ENCODE peak calls at places on chromosomes 12 and 14, in eight cellular contexts. H is A549, U is HepG2, Z is IMR-90, S is H1, V is SK-N-SH, X is K562, O is GM12878. T is an unnamed sample.

GRCh38 chr12:32032205-32032810 is 73.1 kb downstream of the RESF1 start:
- DNase-seq in V (no peak), Z (peak), S (no peak), H (no peak), O (no peak), U (no peak), X (no peak), T (no peak)

GRCh38 chr12:56420411-56420810 is 28.8 kb downstream of the TIMELESS start:
- DNase-seq in X (no peak), H (no peak), Z (no peak), O (no peak), V (no peak), S (no peak), U (no peak), T (no peak)

GRCh38 chr14:33282181-33282580 is 343.5 kb downstream of the NPAS3 start:
- DNase-seq in V (no peak), O (no peak), S (no peak), U (no peak), Z (no peak), H (no peak), X (no peak), T (no peak)

GRCh38 chr12:96120359-96121100 is 73.6 kb upstream of the ELK3 start:
- DNase-seq in H (no peak), Z (no peak), O (peak), U (no peak), S (no peak), V (peak), X (peak), T (peak)

GRCh38 chr12:57470286-57470969 is 9.2 kb downstream of the ARHGAP9 start:
- DNase-seq in O (no peak), X (no peak), H (no peak), V (no peak), U (no peak), S (no peak), Z (no peak), T (no peak)

GRCh38 chr14:92928961-92929688 is 6.2 kb downstream of the CHGA start:
- DNase-seq in S (no peak), U (no peak), V (no peak), X (no peak), Z (no peak), O (no peak), H (no peak), T (no peak)

GRCh38 chr12:65798903-65799302 is 25.4 kb upstream of the HMGA2 start:
- DNase-seq in Z (no peak), V (no peak), U (no peak), O (no peak), X (no peak), H (no peak), S (no peak), T (peak)

GRCh38 chr12:75596406-75596805 is 85.0 kb upstream of the KRR1 start:
- DNase-seq in H (no peak), U (peak), S (no peak), X (no peak), V (no peak), O (no peak), Z (no peak), T (no peak)

GRCh38 chr12:27572486-27573255 is 48.7 kb downstream of the PPFIBP1 start:
- DNase-seq in Z (peak), U (no peak), O (no peak), X (no peak), V (no peak), S (no peak), H (no peak), T (no peak)

GRCh38 chr14:105348945-105349699 is 34.6 kb downstream of the PACS2 start:
- DNase-seq in Z (no peak), S (no peak), H (no peak), U (no peak), V (no peak), X (no peak), O (no peak), T (no peak)

GRCh38 chr12:129067482-129067881 is 214.2 kb downstream of the GLT1D1 start:
- DNase-seq in X (no peak), O (no peak), H (no peak), V (peak), Z (no peak), S (no peak), U (no peak), T (no peak)

GRCh38 chr12:27048822-27049752 is 26.7 kb downstream of the MED21 start:
- DNase-seq in U (no peak), S (no peak), O (no peak), Z (peak), X (peak), H (no peak), V (no peak), T (no peak)

GRCh38 chr12:98399532-98399931 is 115.9 kb upstream of the TMPO start:
- DNase-seq in Z (peak), O (no peak), X (peak), U (peak), H (peak), V (no peak), S (no peak), T (peak)

GRCh38 chr12:26551385-26551784 is 281.6 kb downstream of the ITPR2 start:
- DNase-seq in V (no peak), U (no peak), X (no peak), Z (no peak), H (no peak), S (no peak), O (no peak), T (no peak)

DNA sequence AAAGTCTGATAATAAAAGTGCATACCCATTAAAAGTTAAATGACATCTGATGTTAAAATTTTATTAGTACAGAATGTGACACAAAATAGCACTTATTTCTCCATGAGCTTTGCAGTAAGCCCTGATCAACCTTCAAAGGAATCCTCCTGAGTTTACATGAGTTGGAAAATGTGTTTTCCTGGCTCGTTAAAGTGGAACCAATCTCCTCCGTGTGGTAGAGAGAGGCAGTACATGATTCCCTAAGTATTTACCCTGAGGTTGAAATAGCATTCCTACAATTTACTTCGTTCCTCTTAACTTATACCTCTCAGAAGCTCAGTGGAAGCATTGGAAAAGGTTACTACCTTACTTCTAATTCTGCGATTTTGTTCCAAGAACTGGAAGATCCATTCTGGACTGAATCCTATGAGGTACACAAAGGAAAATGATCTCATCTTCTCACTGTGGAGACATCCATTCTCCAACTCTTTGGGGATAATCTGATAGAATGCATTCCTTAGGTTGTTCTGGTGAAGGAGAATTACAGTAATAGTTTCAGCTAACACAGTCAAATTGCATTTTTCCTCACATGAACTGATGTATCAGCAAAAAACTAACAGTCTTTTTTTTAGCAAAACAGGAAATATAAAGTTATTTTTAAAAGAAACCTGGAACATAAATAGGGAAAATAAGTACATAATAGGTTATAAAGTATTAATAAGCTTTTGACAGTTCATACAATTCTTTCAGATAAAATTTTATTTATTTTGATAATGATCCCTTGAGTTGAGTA is 475.6 kb downstream of the PDZRN4 start:
- DNase-seq in X (no peak), V (peak), Z (peak), H (peak), S (no peak), O (no peak), U (peak), T (no peak)
- TF ChIP-seq USF2 in X (no peak), V (no peak), Z (no peak), H (no peak), S (no peak), O (no peak), U (no peak), T (no peak)

DNA sequence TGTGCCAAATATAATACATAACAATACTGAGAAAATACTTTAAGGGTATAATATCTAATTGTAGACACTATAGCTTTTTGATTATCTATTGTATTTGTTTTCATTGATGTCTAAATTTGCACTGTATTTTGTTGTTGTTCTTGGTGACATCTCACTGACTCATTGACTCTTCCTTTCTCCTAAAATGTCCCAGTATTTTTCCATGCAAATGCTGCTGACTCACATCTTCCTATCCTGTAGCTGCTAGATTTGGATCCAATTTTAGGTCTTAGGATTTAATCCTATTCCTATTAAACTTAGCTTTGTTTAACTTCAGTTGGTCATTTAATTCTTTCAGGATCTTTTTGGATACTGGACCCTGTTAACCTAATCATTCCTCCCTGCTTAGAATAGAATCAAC is 148.5 kb downstream of the TMTC2 start:
- DNase-seq in V (no peak), O (no peak), S (no peak), Z (peak), H (no peak), X (no peak), U (no peak), T (no peak)
- TF ChIP-seq USF2 in V (no peak), O (no peak), S (no peak), Z (no peak), H (no peak), X (no peak), U (no peak), T (no peak)

GRCh38 chr12:69173358-69173757 is 66.0 kb upstream of the CPSF6 start:
- DNase-seq in Z (no peak), H (no peak), X (no peak), U (no peak), S (no peak), O (no peak), V (no peak), T (no peak)
- TF ChIP-seq USF2 in Z (no peak), H (no peak), X (no peak), U (no peak), S (no peak), O (no peak), V (no peak), T (no peak)

GRCh38 chr12:125387206-125387605 is 322.0 kb downstream of the AACS start:
- DNase-seq in U (peak), H (no peak), V (no peak), S (no peak), Z (no peak), O (no peak), X (no peak), T (no peak)
- TF ChIP-seq USF2 in U (no peak), H (no peak), V (no peak), S (no peak), Z (no peak), O (no peak), X (no peak), T (no peak)

DNA sequence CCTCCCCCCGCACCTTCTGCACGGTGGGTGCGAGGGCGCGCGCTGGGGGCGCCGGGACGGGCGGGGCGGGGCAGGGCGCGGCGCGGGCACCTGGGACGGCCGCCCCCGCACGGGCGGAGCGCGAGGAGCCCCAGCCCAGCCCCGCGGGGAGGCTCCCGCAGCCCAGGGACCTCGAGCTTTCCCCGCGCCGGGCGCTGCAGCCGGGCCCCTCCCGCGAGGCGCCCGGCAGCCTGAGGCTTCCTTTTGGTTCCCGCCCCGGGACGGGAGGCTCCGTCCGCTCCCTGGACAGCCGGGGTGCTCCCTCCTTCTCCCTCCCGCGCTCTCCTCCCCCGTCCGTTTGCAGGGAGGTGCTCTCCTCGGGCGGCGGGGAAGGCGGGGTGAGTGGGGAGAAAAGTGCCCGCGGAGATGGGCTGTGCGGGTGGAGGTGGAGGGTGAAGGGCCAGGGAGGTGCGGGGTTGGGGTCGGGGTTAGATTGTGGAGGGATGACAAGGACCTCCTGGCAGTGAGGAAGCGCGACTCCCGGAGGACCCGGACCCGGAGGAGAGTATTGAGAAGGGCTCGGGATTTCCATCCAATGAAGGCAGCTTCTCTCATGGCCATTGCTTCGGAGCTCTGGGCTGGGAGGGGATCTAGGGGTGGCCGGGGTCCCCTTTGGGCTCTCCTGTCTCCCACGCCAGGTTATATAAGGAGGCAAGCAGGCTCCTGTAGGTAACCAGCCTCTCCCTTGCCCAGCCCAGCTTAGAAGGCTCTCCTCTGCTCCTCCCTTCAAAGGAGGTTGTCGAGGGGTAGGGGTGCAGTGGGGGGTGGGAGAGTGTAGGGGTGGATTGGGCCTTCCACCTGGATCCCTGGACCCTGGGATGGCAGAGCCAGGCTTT is 645 bp downstream of the JDP2 start:
- DNase-seq in U (no peak), O (no peak), S (no peak), H (peak), Z (no peak), V (peak), X (peak), T (peak)
- TF ChIP-seq USF2 in U (no peak), O (no peak), S (no peak), H (no peak), Z (no peak), V (no peak), X (no peak), T (no peak)

GRCh38 chr12:113647048-113647447 is 175.4 kb upstream of the LHX5 start:
- DNase-seq in V (peak), H (no peak), U (peak), Z (no peak), O (no peak), X (peak), S (peak), T (peak)
- TF ChIP-seq USF2 in V (no peak), H (no peak), U (no peak), Z (no peak), O (no peak), X (no peak), S (no peak), T (no peak)

DNA sequence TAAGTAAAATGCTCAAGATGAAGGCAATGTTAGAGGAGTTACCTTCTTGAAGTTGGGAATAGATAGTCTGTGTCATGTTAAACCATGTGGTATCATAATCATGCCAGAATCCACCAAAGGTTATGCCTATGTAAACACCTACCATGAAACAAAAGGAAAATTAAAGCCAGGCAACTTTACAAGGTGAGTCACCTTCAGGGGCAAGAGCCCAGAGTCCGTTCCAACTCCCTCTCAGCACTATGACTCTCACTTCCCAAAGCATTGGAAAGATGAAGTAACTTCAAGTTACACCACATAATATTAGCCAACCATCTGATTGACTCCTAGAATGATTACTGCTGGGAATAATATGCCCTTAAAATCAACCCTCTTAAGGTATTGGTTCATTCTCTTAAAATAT is 38.5 kb downstream of the CATSPERB start:
- DNase-seq in Z (no peak), U (peak), V (no peak), S (no peak), O (no peak), X (no peak), H (no peak), T (no peak)
- TF ChIP-seq USF2 in Z (no peak), U (no peak), V (no peak), S (no peak), O (no peak), X (no peak), H (no peak), T (no peak)

GRCh38 chr12:30219047-30219446 is 435.3 kb upstream of the TMTC1 start:
- DNase-seq in V (no peak), S (no peak), X (no peak), H (no peak), U (no peak), O (no peak), Z (peak), T (no peak)
- TF ChIP-seq USF2 in V (no peak), S (no peak), X (no peak), H (no peak), U (no peak), O (no peak), Z (no peak), T (no peak)

GRCh38 chr12:13948631-13949030 is 32.8 kb downstream of the GRIN2B start:
- DNase-seq in V (no peak), U (no peak), Z (no peak), S (no peak), H (no peak), X (no peak), O (no peak), T (no peak)
- TF ChIP-seq USF2 in V (no peak), U (no peak), Z (no peak), S (no peak), H (no peak), X (no peak), O (no peak), T (no peak)

GRCh38 chr14:51176819-51177218 is 63.2 kb upstream of the TMX1 start:
- DNase-seq in S (no peak), H (no peak), U (no peak), Z (no peak), O (no peak), X (no peak), V (no peak), T (no peak)
- TF ChIP-seq USF2 in S (no peak), H (no peak), U (no peak), Z (no peak), O (no peak), X (no peak), V (no peak), T (no peak)

T was measured in WTC11.